ENCODE peak calls at places on chromosomes 5 and 9, in four cellular contexts. I is RWPE2, E is PC-3, C is choroid plexus epithelial cell. T is an unnamed sample.

GRCh38 chr9:9645006-9645405 is 967.8 kb downstream of the PTPRD start:
- DNase-seq in E (no peak), I (no peak), C (no peak), T (no peak)

GRCh38 chr9:106934424-106934823 is 71.5 kb downstream of the ZNF462 start:
- DNase-seq in I (no peak), C (no peak), E (no peak), T (no peak)

GRCh38 chr5:159650803-159651202 is 265.5 kb upstream of the ADRA1B start:
- DNase-seq in C (no peak), I (no peak), E (no peak), T (no peak)

GRCh38 chr9:98867434-98868168 is 60.1 kb downstream of the GALNT12 start:
- DNase-seq in E (peak; percentile 73), C (peak; percentile 95), I (no peak), T (no peak)

GRCh38 chr5:171863928-171864327 is 78.3 kb downstream of the SMIM23 start:
- DNase-seq in I (no peak), E (no peak), C (peak; percentile 93), T (no peak)

GRCh38 chr9:128098017-128098935 is 29.3 kb downstream of the PTGES2 start:
- DNase-seq in I (peak; percentile 97), C (peak; percentile 98), E (peak; percentile 93), T (no peak)

GRCh38 chr9:129885670-129886106 is 50.4 kb downstream of the USP20 start:
- DNase-seq in C (peak; percentile 92), I (peak; percentile 94), E (peak; percentile 91), T (peak; percentile 78)

GRCh38 chr9:69198526-69199250 is 24.6 kb downstream of the TJP2 start:
- DNase-seq in I (no peak), E (no peak), C (no peak), T (no peak)

GRCh38 chr9:36137392-36138004 is 965 bp downstream of the GLIPR2 start:
- DNase-seq in C (peak; percentile 60), E (peak; percentile 9), I (no peak), T (peak; percentile 31)

GRCh38 chr5:141094481-141095262 is at the start of gene PCDHB2:
- DNase-seq in C (peak; percentile 1), I (no peak), E (peak; percentile 81), T (no peak)
- TF ChIP-seq CTCF in C (peak; percentile 2), I (peak; percentile 63), E (peak; percentile 73), T (no peak)

GRCh38 chr9:112332674-112332976 is 794 bp downstream of the PTBP3 start:
- DNase-seq in E (no peak), I (no peak), C (no peak), T (no peak)
- TF ChIP-seq CTCF in E (no peak), I (no peak), C (peak; percentile 40), T (no peak)

DNA sequence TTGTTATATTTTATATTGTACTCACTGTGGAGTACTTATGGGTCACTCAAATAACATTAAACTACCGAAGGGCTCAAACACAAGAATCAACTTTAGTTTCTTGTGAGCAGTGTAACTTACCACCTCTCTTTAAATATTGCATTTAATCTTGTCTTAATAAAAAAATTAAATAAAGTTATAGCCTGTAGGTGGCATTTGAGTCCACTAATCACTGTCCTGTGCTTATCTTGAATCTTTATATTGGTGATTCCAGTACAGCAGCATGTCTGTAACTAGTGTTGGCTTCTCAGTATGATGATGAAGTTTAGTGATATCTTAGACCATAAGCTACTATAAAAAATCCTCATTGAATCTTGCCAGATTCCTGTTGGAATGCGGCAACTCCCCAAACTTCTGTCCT is 313.8 kb downstream of the FAM170A start:
- DNase-seq in E (peak; percentile 26), I (no peak), C (peak; percentile 69), T (no peak)
- TF ChIP-seq CTCF in E (peak; percentile 51), I (peak; percentile 63), C (peak; percentile 37), T (no peak)

GRCh38 chr9:114571391-114571790 is 16.2 kb upstream of the ATP6V1G1 start:
- DNase-seq in C (no peak), I (no peak), E (no peak), T (no peak)
- TF ChIP-seq CTCF in C (no peak), I (no peak), E (no peak), T (no peak)